ENCODE peak calls at places on chromosomes 2 and 18, in five cellular contexts. W is HCT116, D is K562, C is HepG2, O is H1. I is an unnamed sample.

GRCh38 chr2:41409328-41409727 is 638.5 kb upstream of the PKDCC start:
- DNase-seq in W (no peak), D (no peak), C (no peak), O (no peak), I (no peak)

GRCh38 chr2:35410431-35411061 is 945.0 kb upstream of the CRIM1 start:
- DNase-seq in W (no peak), D (peak), C (peak), O (peak), I (peak)

GRCh38 chr2:69469784-69470183 is 32.5 kb upstream of the NFU1 start:
- DNase-seq in W (no peak), D (no peak), C (no peak), O (no peak), I (no peak)

GRCh38 chr2:88307817-88308216 is 137.7 kb downstream of the THNSL2 start:
- DNase-seq in W (peak), D (peak), C (peak), O (no peak), I (no peak)

GRCh38 chr2:60597346-60597745 is 43.9 kb upstream of the BCL11A start:
- DNase-seq in W (no peak), D (no peak), C (no peak), O (no peak), I (no peak)

GRCh38 chr2:119679846-119680245 is 845 bp downstream of the TMEM177 start:
- DNase-seq in W (no peak), D (no peak), C (no peak), O (no peak), I (no peak)

GRCh38 chr2:216214768-216215167 is 105.6 kb downstream of the XRCC5 start:
- DNase-seq in W (no peak), D (no peak), C (no peak), O (no peak), I (no peak)

GRCh38 chr2:152415231-152415642 is 80.3 kb downstream of the FMNL2 start:
- DNase-seq in W (peak), D (no peak), C (peak), O (no peak), I (peak)

GRCh38 chr2:33491685-33492084 is 15.2 kb downstream of the RASGRP3 start:
- DNase-seq in W (no peak), D (no peak), C (no peak), O (peak), I (no peak)

GRCh38 chr2:11722249-11723060 is 24.0 kb upstream of the LPIN1 start:
- DNase-seq in W (no peak), D (no peak), C (no peak), O (no peak), I (no peak)

GRCh38 chr2:46538393-46538792 is 59.0 kb downstream of the TMEM247 start:
- DNase-seq in W (no peak), D (no peak), C (no peak), O (no peak), I (no peak)

GRCh38 chr18:77761332-77761731 is 511.7 kb downstream of the GALR1 start:
- DNase-seq in W (no peak), D (no peak), C (no peak), O (no peak), I (no peak)

GRCh38 chr18:23528580-23529472 is 25.5 kb downstream of the RMC1 start:
- DNase-seq in W (no peak), D (peak), C (no peak), O (no peak), I (no peak)

GRCh38 chr18:10461989-10462388 is 7.6 kb downstream of the APCDD1 start:
- DNase-seq in W (no peak), D (no peak), C (no peak), O (no peak), I (no peak)

GRCh38 chr2:187232749-187233148 is 215.3 kb downstream of the CALCRL start:
- DNase-seq in W (no peak), D (no peak), C (no peak), O (no peak), I (peak)

GRCh38 chr2:155703048-155703447 is 629.5 kb downstream of the NR4A2 start:
- DNase-seq in W (no peak), D (no peak), C (no peak), O (no peak), I (no peak)

GRCh38 chr2:112152476-112153178 is 14.4 kb downstream of the FBLN7 start:
- DNase-seq in W (no peak), D (no peak), C (no peak), O (peak), I (no peak)

GRCh38 chr18:14978191-14978590 is 230.2 kb downstream of the ANKRD30B start:
- DNase-seq in W (no peak), D (no peak), C (no peak), O (no peak), I (no peak)

GRCh38 chr2:234705108-234705507 is 208.2 kb upstream of the ARL4C start:
- DNase-seq in W (peak), D (no peak), C (no peak), O (no peak), I (no peak)

GRCh38 chr2:241417626-241418025 is 61.5 kb downstream of the FARP2 start:
- DNase-seq in W (no peak), D (no peak), C (peak), O (no peak), I (no peak)

GRCh38 chr2:46434851-46435273 is 44.5 kb upstream of the TMEM247 start:
- DNase-seq in W (no peak), D (no peak), C (peak), O (no peak), I (no peak)

GRCh38 chr2:196989496-196989895 is 63.0 kb upstream of the PGAP1 start:
- DNase-seq in W (no peak), D (no peak), C (no peak), O (no peak), I (no peak)

GRCh38 chr18:55592106-55592505 is 4.1 kb upstream of the TCF4 start:
- DNase-seq in W (no peak), D (no peak), C (no peak), O (no peak), I (no peak)

GRCh38 chr18:63676927-63677326 is 15.2 kb upstream of the SERPINB3 start:
- DNase-seq in W (no peak), D (no peak), C (no peak), O (no peak), I (no peak)

GRCh38 chr2:135997380-135997779 is 12.0 kb upstream of the DARS1 start:
- DNase-seq in W (no peak), D (no peak), C (peak), O (peak), I (no peak)

GRCh38 chr2:101003278-101003775 is 1.2 kb downstream of the RPL31 start:
- DNase-seq in W (no peak), D (no peak), C (peak), O (peak), I (peak)

GRCh38 chr2:76861708-76862107 is 660.5 kb downstream of the LRRTM4 start:
- DNase-seq in W (no peak), D (no peak), C (no peak), O (no peak), I (no peak)

GRCh38 chr2:120733238-120733942 is 2.3 kb upstream of the GLI2 start:
- DNase-seq in W (no peak), D (no peak), C (no peak), O (no peak), I (no peak)

GRCh38 chr2:110173523-110173922 is 31.3 kb downstream of the NPHP1 start:
- DNase-seq in W (no peak), D (no peak), C (peak), O (no peak), I (peak)

GRCh38 chr2:201254331-201254730 is 6.0 kb upstream of the CASP8 start:
- DNase-seq in W (no peak), D (no peak), C (peak), O (peak), I (no peak)

DNA sequence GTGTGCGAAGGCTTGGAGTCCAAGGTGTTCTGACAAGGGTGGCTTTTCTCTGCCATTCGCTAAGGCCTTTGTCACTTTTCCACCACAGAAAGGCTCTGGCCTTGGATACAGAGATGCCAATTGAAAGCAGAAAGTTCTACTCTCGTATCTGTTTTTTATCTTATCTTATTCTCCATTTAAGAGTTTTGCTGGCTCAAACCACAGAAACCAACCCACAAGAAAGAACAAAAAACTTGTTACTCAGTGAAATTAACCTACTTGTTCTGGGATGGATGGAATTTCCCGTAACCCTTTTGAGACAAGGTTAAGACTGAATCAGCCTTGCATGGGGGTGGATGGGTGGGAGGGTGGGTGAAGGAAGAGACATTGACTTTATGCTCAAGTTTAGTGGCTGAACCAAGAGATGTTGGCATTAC is 221.7 kb downstream of the CDH20 start:
- DNase-seq in W (no peak), D (no peak), C (no peak), O (no peak), I (no peak)
- TF ChIP-seq POLR2A in W (no peak), D (no peak), C (no peak), O (no peak), I (no peak)

GRCh38 chr2:70994055-70994444 is 623 bp downstream of the TEX261 start:
- DNase-seq in W (no peak), D (no peak), C (no peak), O (no peak), I (no peak)

GRCh38 chr2:70994445-70995226 is at the start of gene TEX261:
- DNase-seq in W (peak), D (peak), C (peak), O (peak), I (peak)

GRCh38 chr2:70992945-70993688 is 1.6 kb downstream of the TEX261 start:
- DNase-seq in W (no peak), D (peak), C (no peak), O (no peak), I (no peak)

GRCh38 chr2:70993689-70993986 is 1.0 kb downstream of the TEX261 start:
- DNase-seq in W (no peak), D (peak), C (no peak), O (no peak), I (no peak)

GRCh38 chr2:70995227-70995729 is 605 bp upstream of the TEX261 start:
- DNase-seq in W (peak), D (peak), C (peak), O (no peak), I (peak)
- TF ChIP-seq EZH2 in W (no peak), D (no peak), C (no peak), O (no peak), I (no peak)

GRCh38 chr2:229270551-229271410 is at the start of gene PID1:
- DNase-seq in W (no peak), D (no peak), C (no peak), O (peak), I (no peak)
- TF ChIP-seq POLR2A in W (no peak), D (no peak), C (no peak), O (no peak), I (no peak)

DNA sequence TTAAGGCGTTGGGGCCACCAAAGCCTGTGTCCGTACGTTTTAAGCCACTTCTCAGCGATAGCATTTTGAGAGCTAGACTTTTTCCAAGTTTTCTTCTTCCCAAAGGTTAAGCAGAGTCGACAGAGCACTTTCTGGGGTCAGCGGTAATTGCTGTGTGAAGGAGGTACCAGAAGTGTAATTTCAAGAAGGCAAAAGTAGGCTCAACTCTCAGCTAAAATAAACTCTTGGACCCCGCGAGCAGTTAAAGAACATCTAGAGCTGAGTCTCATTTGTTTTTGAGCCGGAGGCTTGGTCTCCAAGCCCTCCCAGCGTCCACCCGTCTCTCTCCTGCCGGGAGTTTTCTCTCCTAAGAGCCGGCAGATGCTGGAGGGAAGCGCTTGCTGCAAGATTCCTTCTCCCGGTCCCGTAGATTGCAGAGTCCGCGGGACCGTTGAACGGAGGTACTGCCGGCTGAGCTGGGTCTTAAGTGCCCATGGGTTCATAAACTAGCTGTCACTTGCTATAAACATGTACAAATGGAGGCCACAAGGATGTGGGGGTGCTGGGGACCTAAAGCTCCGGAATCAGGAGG is 2.0 kb upstream of the PAX3 start:
- DNase-seq in W (no peak), D (no peak), C (no peak), O (no peak), I (no peak)
- TF ChIP-seq EZH2 in W (no peak), D (no peak), C (no peak), O (peak), I (peak)

I was measured in endothelial cell of umbilical vein.